ENCODE peak calls at places on chromosomes 7 and 10, in four cellular contexts. H is CD4-positive, CD25-positive, alpha-beta regulatory T cell; T is AG09309; D is fibroblast of pulmonary artery. B is an unnamed sample.

GRCh38 chr10:62958980-62959379 is 142.8 kb upstream of the EGR2 start:
- DNase-seq in H (no peak), T (no peak), D (no peak), B (no peak)

GRCh38 chr7:99249985-99250575 is 22.6 kb upstream of the MYH16 start:
- DNase-seq in T (no peak), D (no peak), H (no peak), B (no peak)

GRCh38 chr10:50275650-50276235 is 24.4 kb upstream of the ASAH2 start:
- DNase-seq in T (no peak), H (peak; percentile 35), D (peak; percentile 31), B (no peak)

GRCh38 chr7:108561047-108561619 is 8.4 kb downstream of the THAP5 start:
- DNase-seq in D (peak; percentile 10), H (no peak), T (no peak), B (no peak)

GRCh38 chr10:119095648-119096047 is 8.3 kb upstream of the DENND10 start:
- DNase-seq in T (no peak), D (no peak), H (peak; percentile 69), B (no peak)

GRCh38 chr10:8439040-8439439 is 384.6 kb downstream of the GATA3 start:
- DNase-seq in D (no peak), H (no peak), T (no peak), B (no peak)

GRCh38 chr7:140509789-140510188 is 30.5 kb upstream of the MKRN1 start:
- DNase-seq in T (no peak), H (no peak), D (no peak), B (no peak)

GRCh38 chr7:23065974-23066373 is 39.6 kb upstream of the KLHL7 start:
- DNase-seq in H (no peak), T (peak; percentile 31), D (no peak), B (no peak)

GRCh38 chr10:47295411-47295810 is 4.6 kb upstream of the GDF10 start:
- DNase-seq in T (no peak), H (no peak), D (no peak), B (no peak)

GRCh38 chr7:24654305-24654704 is 81.1 kb downstream of the PALS2 start:
- DNase-seq in H (no peak), D (no peak), T (no peak), B (no peak)

GRCh38 chr10:89592539-89592938 is 52.5 kb downstream of the PANK1 start:
- DNase-seq in T (no peak), H (no peak), D (no peak), B (no peak)

GRCh38 chr7:40644454-40645188 is 509.8 kb downstream of the SUGCT start:
- DNase-seq in H (peak; percentile 19), D (peak; percentile 21), T (no peak), B (no peak)
- H3K4me3 ChIP-seq in H (no peak overlapping the region), D (no peak overlapping the region), T (no peak overlapping the region), B (no peak overlapping the region)

DNA sequence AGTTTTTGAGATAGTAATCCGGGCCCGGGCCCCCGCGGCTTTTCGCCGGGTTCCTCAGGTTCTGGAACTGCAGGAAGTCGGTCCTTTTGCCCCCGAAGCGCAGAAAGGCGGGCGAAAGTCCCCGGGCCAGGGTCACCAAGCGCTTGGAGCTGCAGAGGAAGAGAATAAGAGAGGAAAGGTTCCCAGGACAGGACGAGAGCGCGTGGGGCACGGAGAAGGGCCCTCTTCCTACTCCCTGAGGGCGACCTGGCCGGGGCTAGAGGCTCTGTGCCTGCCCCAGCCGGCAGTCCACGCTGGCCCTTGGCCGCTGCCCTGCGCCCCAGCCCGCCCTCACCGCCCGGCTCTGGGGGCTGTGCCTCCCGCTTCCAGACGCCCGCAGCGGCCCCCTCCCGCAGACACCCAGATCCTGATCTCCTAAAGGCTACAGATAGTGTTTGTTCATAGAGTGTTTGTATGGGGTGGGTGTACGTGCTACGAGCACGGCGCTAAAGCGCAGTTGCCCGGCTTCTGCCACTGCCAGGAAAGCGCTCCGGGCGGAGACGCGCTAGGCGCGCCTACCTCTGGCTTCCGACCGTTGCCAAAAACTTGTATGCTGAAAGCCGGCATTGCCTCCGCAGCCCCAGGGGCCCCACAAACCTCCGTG is 3.2 kb downstream of the HPSE2 start:
- DNase-seq in H (no peak), T (no peak), D (no peak), B (no peak)
- H3K4me3 ChIP-seq in H (no peak overlapping the region), T (no peak overlapping the region), D (no peak overlapping the region), B (no peak overlapping the region)

GRCh38 chr10:78820007-78820362 is 248.8 kb upstream of the ZMIZ1 start:
- DNase-seq in T (no peak), H (no peak), D (no peak), B (no peak)

GRCh38 chr10:78815702-78816334 is 252.9 kb upstream of the ZMIZ1 start:
- DNase-seq in T (no peak), D (no peak), H (no peak), B (no peak)

GRCh38 chr10:78819361-78820006 is 249.3 kb upstream of the ZMIZ1 start:
- DNase-seq in D (no peak), T (no peak), H (no peak), B (no peak)

GRCh38 chr10:78817804-78818203 is 251.0 kb upstream of the ZMIZ1 start:
- DNase-seq in T (no peak), H (no peak), D (no peak), B (no peak)

GRCh38 chr10:78817361-78817760 is 251.4 kb upstream of the ZMIZ1 start:
- DNase-seq in T (no peak), H (no peak), D (peak; percentile 48), B (peak; percentile 81)
- H3K4me3 ChIP-seq in T (no peak overlapping the region), H (no peak overlapping the region), D (no peak overlapping the region), B (no peak overlapping the region)

GRCh38 chr10:128969551-128969950 is 497.5 kb upstream of the MGMT start:
- DNase-seq in D (no peak), T (no peak), H (no peak), B (no peak)
- H3K4me3 ChIP-seq in D (no peak overlapping the region), T (no peak overlapping the region), H (no peak overlapping the region), B (no peak overlapping the region)

DNA sequence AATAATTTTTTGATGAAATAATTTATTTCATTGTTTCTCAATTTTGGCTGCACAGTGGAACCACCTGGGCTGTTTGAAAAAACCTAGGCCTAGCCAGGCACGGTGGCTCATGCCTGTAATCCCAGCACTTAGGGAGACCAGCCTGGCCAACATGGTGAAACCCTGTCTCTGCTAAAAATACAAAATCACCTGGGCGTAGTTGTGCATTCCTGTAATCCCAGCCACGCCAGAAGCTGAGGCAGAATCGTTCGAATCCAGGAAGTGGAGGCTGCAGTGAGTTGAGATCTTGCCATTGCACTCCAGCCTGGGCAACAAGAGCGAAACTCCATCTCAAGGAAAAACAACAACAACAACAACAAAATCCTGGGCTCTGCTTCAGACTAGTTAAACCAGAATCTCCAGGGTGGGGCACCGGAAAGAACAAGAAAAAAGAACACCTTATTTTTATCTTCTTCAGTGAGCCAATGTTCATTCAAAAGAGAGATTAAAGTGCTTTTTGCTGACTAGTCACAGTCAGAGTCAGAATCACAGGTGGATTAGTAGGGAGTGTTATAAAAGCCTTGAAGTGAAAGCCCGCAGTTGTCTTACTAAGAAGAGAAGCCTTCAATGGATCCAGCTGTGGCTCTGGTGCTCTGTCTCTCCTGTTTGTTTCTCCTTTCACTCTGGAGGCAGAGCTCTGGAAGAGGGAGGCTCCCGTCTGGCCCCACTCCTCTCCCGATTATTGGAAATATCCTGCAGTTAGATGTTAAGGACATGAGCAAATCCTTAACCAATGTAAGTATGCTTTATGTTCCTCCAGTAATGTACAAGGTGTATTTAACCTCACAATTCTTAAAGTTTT is at the start of gene CYP2C18:
- DNase-seq in H (no peak), T (no peak), D (no peak), B (no peak)
- H3K4me3 ChIP-seq in H (no peak within 1 kb of the TSS), T (no peak within 1 kb of the TSS), D (no peak within 1 kb of the TSS), B (no peak within 1 kb of the TSS)

GRCh38 chr7:63925262-63925625 is 73.4 kb upstream of the ZNF722 start:
- DNase-seq in H (peak; percentile 1), T (no peak), D (no peak), B (no peak)

GRCh38 chr7:63931985-63932577 is 66.6 kb upstream of the ZNF722 start:
- DNase-seq in T (no peak), D (no peak), H (no peak), B (no peak)

GRCh38 chr7:63925626-63926460 is 72.8 kb upstream of the ZNF722 start:
- DNase-seq in T (peak; percentile 10), H (peak; percentile 93), D (peak; percentile 16), B (peak; percentile 91)

GRCh38 chr7:63931057-63931600 is 67.5 kb upstream of the ZNF722 start:
- DNase-seq in H (no peak), T (no peak), D (no peak), B (no peak)

DNA sequence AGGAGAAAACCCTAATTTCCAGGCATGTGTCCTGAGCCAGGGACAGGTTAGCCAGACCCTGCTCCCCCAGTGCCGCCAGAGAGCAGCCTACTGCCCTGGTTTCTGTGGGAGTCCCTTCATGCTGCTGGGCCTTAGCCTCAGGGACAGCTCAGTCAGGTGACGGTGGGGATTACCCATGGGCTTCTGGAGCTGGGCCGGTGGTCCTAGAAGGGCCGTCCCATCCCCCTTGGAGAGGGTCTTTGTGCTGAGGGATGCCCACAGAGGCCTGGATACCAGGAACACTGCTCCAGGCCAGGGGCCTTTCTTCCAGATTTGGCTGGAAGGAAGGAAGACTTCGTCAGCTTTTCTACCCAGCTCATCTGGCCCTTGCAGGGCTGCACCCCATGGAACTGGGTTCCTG is 71.4 kb upstream of the ZNF722 start:
- DNase-seq in H (no peak), D (no peak), T (no peak), B (no peak)
- H3K4me3 ChIP-seq in H (peak overlapping the region; percentile 87), D (no peak overlapping the region), T (no peak overlapping the region), B (no peak overlapping the region)

GRCh38 chr10:3668961-3669330 is 116.1 kb downstream of the KLF6 start:
- DNase-seq in D (peak; percentile 17), H (peak; percentile 56), T (no peak), B (no peak)

GRCh38 chr10:3665316-3665908 is 119.6 kb downstream of the KLF6 start:
- DNase-seq in H (no peak), D (no peak), T (no peak), B (no peak)

GRCh38 chr10:3671431-3671955 is 113.5 kb downstream of the KLF6 start:
- DNase-seq in T (no peak), H (no peak), D (no peak), B (no peak)

GRCh38 chr10:3666525-3667302 is 118.3 kb downstream of the KLF6 start:
- DNase-seq in D (no peak), H (peak; percentile 44), T (no peak), B (peak; percentile 63)

GRCh38 chr10:3668276-3668960 is 116.6 kb downstream of the KLF6 start:
- DNase-seq in T (peak; percentile 5), H (peak; percentile 86), D (peak; percentile 94), B (no peak)
- H3K4me3 ChIP-seq in T (no peak overlapping the region), H (peak overlapping the region; percentile 82), D (no peak overlapping the region), B (peak overlapping the region; percentile 16)

GRCh38 chr7:116218051-116218645 is 7.8 kb downstream of the TES start:
- DNase-seq in H (no peak), T (peak; percentile 86), D (peak; percentile 83), B (no peak)
- H3K4me3 ChIP-seq in H (peak overlapping the region; percentile 46), T (no peak overlapping the region), D (peak overlapping the region; percentile 23), B (no peak overlapping the region)